ENCODE peak calls at places on chromosomes 13 and 19, in seven cellular contexts. Z is upper lobe of left lung, X is astrocyte, F is mammary epithelial cell, G is right lobe of liver, M is thoracic aorta, E is GM23248. P is an unnamed sample.

GRCh38 chr13:41370736-41371135 is 59.7 kb downstream of the NAA16 start:
- DNase-seq in Z (no peak), X (no peak), F (no peak), G (no peak), M (no peak), E (no peak), P (no peak)

GRCh38 chr19:4754248-4754647 is 30.6 kb upstream of the DPP9 start:
- DNase-seq in Z (no peak), X (no peak), F (no peak), G (no peak), M (no peak), E (no peak), P (no peak)

GRCh38 chr19:8506402-8506957 is 4.0 kb upstream of the PRAM1 start:
- DNase-seq in Z (no peak), X (no peak), F (no peak), G (no peak), M (no peak), E (no peak), P (no peak)

GRCh38 chr13:106176103-106176502 is 359.4 kb downstream of the EFNB2 start:
- DNase-seq in Z (no peak), X (peak; percentile 93), F (no peak), G (no peak), M (no peak), E (peak; percentile 68), P (no peak)

GRCh38 chr13:70366720-70367119 is 258.5 kb upstream of the KLHL1 start:
- DNase-seq in Z (no peak), X (no peak), F (no peak), G (no peak), M (no peak), E (no peak), P (no peak)

GRCh38 chr19:51751655-51752054 is at the start of gene FPR1:
- DNase-seq in Z (peak; percentile 46), X (peak; percentile 43), F (peak; percentile 95), G (no peak), M (no peak), E (no peak), P (peak; percentile 30)

GRCh38 chr13:98664924-98665637 is 87.4 kb downstream of the SLC15A1 start:
- DNase-seq in Z (no peak), X (peak; percentile 45), F (no peak), G (no peak), M (no peak), E (peak; percentile 19), P (no peak)

GRCh38 chr13:28475916-28476725 is 18.8 kb downstream of the FLT1 start:
- DNase-seq in Z (no peak), X (peak; percentile 89), F (peak; percentile 53), G (no peak), M (no peak), E (peak; percentile 93), P (peak; percentile 2)

GRCh38 chr13:112068531-112069062 is 1.6 kb downstream of the SOX1 start:
- DNase-seq in Z (no peak), X (no peak), F (no peak), G (no peak), M (no peak), E (no peak), P (no peak)

GRCh38 chr13:98875146-98875729 is 102.6 kb downstream of the DOCK9 start:
- DNase-seq in Z (no peak), X (no peak), F (no peak), G (no peak), M (no peak), E (no peak), P (no peak)

GRCh38 chr13:26656919-26657318 is 99.4 kb downstream of the WASF3 start:
- DNase-seq in Z (no peak), X (peak; percentile 52), F (peak; percentile 21), G (no peak), M (no peak), E (peak; percentile 77), P (no peak)

GRCh38 chr19:48837586-48838191 is 1.4 kb upstream of the HSD17B14 start:
- DNase-seq in Z (no peak), X (no peak), F (no peak), G (no peak), M (no peak), E (no peak), P (no peak)

GRCh38 chr19:4454952-4455738 is 2.4 kb downstream of the UBXN6 start:
- DNase-seq in Z (no peak), X (no peak), F (peak; percentile 60), G (no peak), M (no peak), E (peak; percentile 89), P (peak; percentile 68)

GRCh38 chr19:54297759-54298305 is 15.1 kb downstream of the LILRA5 start:
- DNase-seq in Z (no peak), X (no peak), F (no peak), G (no peak), M (no peak), E (no peak), P (no peak)

GRCh38 chr19:30076101-30076551 is 134.1 kb downstream of the URI1 start:
- DNase-seq in Z (peak; percentile 17), X (no peak), F (no peak), G (no peak), M (no peak), E (no peak), P (no peak)

GRCh38 chr19:19461671-19462622 is 53.4 kb downstream of the TSSK6 start:
- DNase-seq in Z (peak; percentile 58), X (peak; percentile 27), F (no peak), G (peak; percentile 52), M (no peak), E (no peak), P (no peak)

GRCh38 chr13:29369060-29369743 is 226.3 kb downstream of the SLC7A1 start:
- DNase-seq in Z (no peak), X (peak; percentile 16), F (peak; percentile 25), G (no peak), M (no peak), E (peak; percentile 69), P (no peak)

GRCh38 chr13:97295279-97296182 is 73.4 kb downstream of the MBNL2 start:
- DNase-seq in Z (no peak), X (peak; percentile 82), F (peak; percentile 88), G (no peak), M (no peak), E (peak; percentile 74), P (no peak)

GRCh38 chr19:10430505-10431253 is 10.3 kb downstream of the PDE4A start:
- DNase-seq in Z (peak; percentile 66), X (no peak), F (no peak), G (peak; percentile 66), M (no peak), E (peak; percentile 81), P (no peak)

GRCh38 chr19:21434967-21435544 is 38.1 kb downstream of the ZNF493 start:
- DNase-seq in Z (no peak), X (no peak), F (no peak), G (no peak), M (no peak), E (no peak), P (no peak)

GRCh38 chr19:21434516-21434915 is 37.6 kb downstream of the ZNF493 start:
- DNase-seq in Z (no peak), X (no peak), F (no peak), G (no peak), M (no peak), E (no peak), P (no peak)

GRCh38 chr19:21440321-21440720 is 43.4 kb downstream of the ZNF493 start:
- DNase-seq in Z (no peak), X (no peak), F (no peak), G (no peak), M (no peak), E (no peak), P (no peak)

GRCh38 chr19:21439372-21439771 is 42.4 kb downstream of the ZNF493 start:
- DNase-seq in Z (no peak), X (no peak), F (peak; percentile 50), G (no peak), M (no peak), E (peak; percentile 27), P (no peak)
- H3K27ac ChIP-seq in Z (peak overlapping the region; percentile 52), X (no peak overlapping the region), F (no peak overlapping the region), G (no peak overlapping the region), M (peak overlapping the region; percentile 25), E (no peak overlapping the region), P (no peak overlapping the region)

DNA sequence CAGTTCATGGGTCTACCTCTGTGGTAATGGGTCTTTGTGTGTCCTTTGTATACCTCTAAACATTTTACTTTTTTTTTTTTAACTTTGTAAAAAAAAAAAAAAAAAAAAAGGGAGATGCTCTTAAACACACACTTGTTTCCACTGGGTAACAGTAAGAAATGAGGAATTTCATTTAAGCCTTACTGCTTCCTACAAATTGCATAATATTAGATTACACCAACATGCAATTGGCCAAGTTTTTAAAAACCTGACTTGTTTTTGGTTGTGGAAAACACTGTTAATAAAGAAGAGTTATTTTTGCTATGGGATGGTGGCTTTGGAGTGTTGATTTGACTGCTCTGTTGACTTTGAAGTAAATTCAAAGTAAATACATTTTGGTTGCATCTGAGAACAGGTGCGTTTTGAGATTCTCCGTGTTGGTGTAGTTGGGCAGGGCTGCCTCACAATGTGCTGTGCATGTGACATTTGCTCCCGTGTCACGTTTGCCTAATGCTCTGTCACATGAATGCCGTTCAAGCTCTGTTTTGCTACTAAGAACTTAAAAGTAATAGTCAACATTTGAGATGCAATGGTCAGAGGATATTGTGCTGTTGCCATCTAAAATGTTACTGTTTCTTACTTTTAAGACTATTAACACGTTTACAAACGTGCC is 202.4 kb downstream of the LMO7 start:
- DNase-seq in Z (no peak), X (no peak), F (no peak), G (no peak), M (no peak), E (peak; percentile 22), P (no peak)
- H3K27ac ChIP-seq in Z (no peak overlapping the region), X (no peak overlapping the region), F (no peak overlapping the region), G (no peak overlapping the region), M (no peak overlapping the region), E (no peak overlapping the region), P (no peak overlapping the region)

GRCh38 chr19:50703915-50704548 is 15.6 kb downstream of the SHANK1 start:
- DNase-seq in Z (no peak), X (no peak), F (no peak), G (no peak), M (no peak), E (no peak), P (no peak)
- H3K27ac ChIP-seq in Z (no peak overlapping the region), X (no peak overlapping the region), F (no peak overlapping the region), G (no peak overlapping the region), M (no peak overlapping the region), E (no peak overlapping the region), P (no peak overlapping the region)

GRCh38 chr19:58570770-58571574 is 2.2 kb downstream of the MZF1 start:
- DNase-seq in Z (peak; percentile 19), X (no peak), F (no peak), G (peak; percentile 28), M (no peak), E (no peak), P (no peak)
- H3K27ac ChIP-seq in Z (no peak overlapping the region), X (no peak overlapping the region), F (no peak overlapping the region), G (no peak overlapping the region), M (no peak overlapping the region), E (no peak overlapping the region), P (no peak overlapping the region)